ENCODE peak calls at places on chromosome 14, in nine cellular contexts. One of them, this sample, is unnamed.

GRCh38 chr14:100065942-100066574 is 836 bp downstream of the EVL start:
- DNase-seq in astrocyte of the spinal cord: no peak
- DNase-seq in IMR-90: no peak
- DNase-seq in AG10803: no peak
- DNase-seq in retinal pigment epithelial cell: no peak
- DNase-seq in lower lobe of right lung: no peak
- DNase-seq in H1: no peak
- DNase-seq in hepatocyte: no peak
- DNase-seq in fibroblast of lung: no peak
- DNase-seq in this sample: no peak

GRCh38 chr14:56659964-56660551 is 80.5 kb downstream of the TMEM260 start:
- DNase-seq in astrocyte of the spinal cord: peak
- DNase-seq in IMR-90: peak
- DNase-seq in AG10803: peak
- DNase-seq in retinal pigment epithelial cell: peak
- DNase-seq in lower lobe of right lung: no peak
- DNase-seq in H1: no peak
- DNase-seq in hepatocyte: peak
- DNase-seq in fibroblast of lung: peak
- DNase-seq in this sample: no peak

GRCh38 chr14:72839351-72839750 is 54.5 kb downstream of the DPF3 start:
- DNase-seq in astrocyte of the spinal cord: no peak
- DNase-seq in IMR-90: no peak
- DNase-seq in AG10803: no peak
- DNase-seq in retinal pigment epithelial cell: no peak
- DNase-seq in lower lobe of right lung: no peak
- DNase-seq in H1: no peak
- DNase-seq in hepatocyte: no peak
- DNase-seq in fibroblast of lung: no peak
- DNase-seq in this sample: no peak

GRCh38 chr14:50123062-50123461 is 6.7 kb upstream of the VCPKMT start:
- DNase-seq in astrocyte of the spinal cord: no peak
- DNase-seq in IMR-90: no peak
- DNase-seq in AG10803: no peak
- DNase-seq in retinal pigment epithelial cell: no peak
- DNase-seq in lower lobe of right lung: no peak
- DNase-seq in H1: no peak
- DNase-seq in hepatocyte: no peak
- DNase-seq in fibroblast of lung: no peak
- DNase-seq in this sample: no peak

GRCh38 chr14:38171197-38171596 is 36.5 kb upstream of the SSTR1 start:
- DNase-seq in astrocyte of the spinal cord: peak
- DNase-seq in IMR-90: peak
- DNase-seq in AG10803: peak
- DNase-seq in retinal pigment epithelial cell: peak
- DNase-seq in lower lobe of right lung: peak
- DNase-seq in H1: no peak
- DNase-seq in hepatocyte: no peak
- DNase-seq in fibroblast of lung: peak
- DNase-seq in this sample: no peak

GRCh38 chr14:79466938-79467527 is 744.3 kb downstream of the DIO2 start:
- DNase-seq in astrocyte of the spinal cord: no peak
- DNase-seq in IMR-90: no peak
- DNase-seq in AG10803: no peak
- DNase-seq in retinal pigment epithelial cell: no peak
- DNase-seq in lower lobe of right lung: no peak
- DNase-seq in H1: no peak
- DNase-seq in hepatocyte: no peak
- DNase-seq in fibroblast of lung: no peak
- DNase-seq in this sample: no peak

GRCh38 chr14:100342195-100342594 is 19.1 kb downstream of the SLC25A47 start:
- DNase-seq in astrocyte of the spinal cord: no peak
- DNase-seq in IMR-90: no peak
- DNase-seq in AG10803: no peak
- DNase-seq in retinal pigment epithelial cell: no peak
- DNase-seq in lower lobe of right lung: peak
- DNase-seq in H1: no peak
- DNase-seq in hepatocyte: no peak
- DNase-seq in fibroblast of lung: no peak
- DNase-seq in this sample: no peak

GRCh38 chr14:65142429-65142828 is 40.1 kb upstream of the MAX start:
- DNase-seq in astrocyte of the spinal cord: no peak
- DNase-seq in IMR-90: no peak
- DNase-seq in AG10803: no peak
- DNase-seq in retinal pigment epithelial cell: no peak
- DNase-seq in lower lobe of right lung: no peak
- DNase-seq in H1: no peak
- DNase-seq in hepatocyte: no peak
- DNase-seq in fibroblast of lung: no peak
- DNase-seq in this sample: no peak

GRCh38 chr14:21997300-21997699 is 323.7 kb upstream of the OR4E1 start:
- DNase-seq in astrocyte of the spinal cord: no peak
- DNase-seq in IMR-90: peak
- DNase-seq in AG10803: no peak
- DNase-seq in retinal pigment epithelial cell: no peak
- DNase-seq in lower lobe of right lung: no peak
- DNase-seq in H1: no peak
- DNase-seq in hepatocyte: peak
- DNase-seq in fibroblast of lung: no peak
- DNase-seq in this sample: no peak

GRCh38 chr14:65080954-65081747 is 21.2 kb downstream of the MAX start:
- DNase-seq in astrocyte of the spinal cord: no peak
- DNase-seq in IMR-90: peak
- DNase-seq in AG10803: no peak
- DNase-seq in retinal pigment epithelial cell: no peak
- DNase-seq in lower lobe of right lung: no peak
- DNase-seq in H1: no peak
- DNase-seq in hepatocyte: peak
- DNase-seq in fibroblast of lung: no peak
- DNase-seq in this sample: no peak

GRCh38 chr14:50036211-50036610 is 80.2 kb downstream of the VCPKMT start:
- DNase-seq in astrocyte of the spinal cord: no peak
- DNase-seq in IMR-90: no peak
- DNase-seq in AG10803: no peak
- DNase-seq in retinal pigment epithelial cell: no peak
- DNase-seq in lower lobe of right lung: no peak
- DNase-seq in H1: no peak
- DNase-seq in hepatocyte: no peak
- DNase-seq in fibroblast of lung: no peak
- DNase-seq in this sample: no peak

GRCh38 chr14:77098470-77099353 is 654 bp downstream of the CIPC start:
- DNase-seq in astrocyte of the spinal cord: no peak
- DNase-seq in IMR-90: no peak
- DNase-seq in AG10803: no peak
- DNase-seq in retinal pigment epithelial cell: no peak
- DNase-seq in lower lobe of right lung: peak
- DNase-seq in H1: no peak
- DNase-seq in hepatocyte: peak
- DNase-seq in fibroblast of lung: no peak
- DNase-seq in this sample: peak

GRCh38 chr14:100067481-100067880 is 2.3 kb downstream of the EVL start:
- DNase-seq in astrocyte of the spinal cord: no peak
- DNase-seq in IMR-90: no peak
- DNase-seq in AG10803: no peak
- DNase-seq in retinal pigment epithelial cell: no peak
- DNase-seq in lower lobe of right lung: no peak
- DNase-seq in H1: no peak
- DNase-seq in hepatocyte: no peak
- DNase-seq in fibroblast of lung: no peak
- DNase-seq in this sample: no peak

GRCh38 chr14:60757617-60758016 is 23.1 kb downstream of the MNAT1 start:
- DNase-seq in astrocyte of the spinal cord: peak
- DNase-seq in IMR-90: peak
- DNase-seq in AG10803: peak
- DNase-seq in retinal pigment epithelial cell: no peak
- DNase-seq in lower lobe of right lung: no peak
- DNase-seq in H1: no peak
- DNase-seq in hepatocyte: no peak
- DNase-seq in fibroblast of lung: peak
- DNase-seq in this sample: no peak

GRCh38 chr14:91872011-91872476 is 4.7 kb upstream of the TC2N start:
- DNase-seq in astrocyte of the spinal cord: no peak
- DNase-seq in IMR-90: no peak
- DNase-seq in AG10803: no peak
- DNase-seq in retinal pigment epithelial cell: no peak
- DNase-seq in lower lobe of right lung: peak
- DNase-seq in H1: no peak
- DNase-seq in hepatocyte: no peak
- DNase-seq in fibroblast of lung: no peak
- DNase-seq in this sample: no peak

GRCh38 chr14:99735189-99736135 is 51.4 kb downstream of the CYP46A1 start:
- DNase-seq in astrocyte of the spinal cord: no peak
- DNase-seq in IMR-90: no peak
- DNase-seq in AG10803: no peak
- DNase-seq in retinal pigment epithelial cell: no peak
- DNase-seq in lower lobe of right lung: peak
- DNase-seq in H1: no peak
- DNase-seq in hepatocyte: no peak
- DNase-seq in fibroblast of lung: no peak
- DNase-seq in this sample: peak

GRCh38 chr14:68168460-68169109 is 349.0 kb downstream of the RAD51B start:
- DNase-seq in astrocyte of the spinal cord: no peak
- DNase-seq in IMR-90: no peak
- DNase-seq in AG10803: no peak
- DNase-seq in retinal pigment epithelial cell: no peak
- DNase-seq in lower lobe of right lung: no peak
- DNase-seq in H1: no peak
- DNase-seq in hepatocyte: no peak
- DNase-seq in fibroblast of lung: no peak
- DNase-seq in this sample: no peak

GRCh38 chr14:76304536-76305473 is 71.1 kb upstream of the ESRRB start:
- DNase-seq in astrocyte of the spinal cord: no peak
- DNase-seq in IMR-90: no peak
- DNase-seq in AG10803: no peak
- DNase-seq in retinal pigment epithelial cell: no peak
- DNase-seq in lower lobe of right lung: no peak
- DNase-seq in H1: no peak
- DNase-seq in hepatocyte: no peak
- DNase-seq in fibroblast of lung: no peak
- DNase-seq in this sample: no peak

GRCh38 chr14:27056586-27056985 is 458.8 kb upstream of the NOVA1 start:
- DNase-seq in astrocyte of the spinal cord: no peak
- DNase-seq in IMR-90: no peak
- DNase-seq in AG10803: no peak
- DNase-seq in retinal pigment epithelial cell: no peak
- DNase-seq in lower lobe of right lung: no peak
- DNase-seq in H1: no peak
- DNase-seq in hepatocyte: peak
- DNase-seq in fibroblast of lung: no peak
- DNase-seq in this sample: no peak

GRCh38 chr14:75222208-75222701 is 45.8 kb upstream of the TMED10 start:
- DNase-seq in astrocyte of the spinal cord: peak
- DNase-seq in IMR-90: peak
- DNase-seq in AG10803: peak
- DNase-seq in retinal pigment epithelial cell: peak
- DNase-seq in lower lobe of right lung: peak
- DNase-seq in H1: peak
- DNase-seq in hepatocyte: no peak
- DNase-seq in fibroblast of lung: peak
- DNase-seq in this sample: no peak

GRCh38 chr14:102708494-102708893 is 68.8 kb upstream of the TRAF3 start:
- DNase-seq in astrocyte of the spinal cord: no peak
- DNase-seq in IMR-90: no peak
- DNase-seq in AG10803: no peak
- DNase-seq in retinal pigment epithelial cell: no peak
- DNase-seq in lower lobe of right lung: no peak
- DNase-seq in H1: no peak
- DNase-seq in hepatocyte: no peak
- DNase-seq in fibroblast of lung: no peak
- DNase-seq in this sample: no peak

GRCh38 chr14:102711946-102712345 is 65.3 kb upstream of the TRAF3 start:
- DNase-seq in astrocyte of the spinal cord: no peak
- DNase-seq in IMR-90: no peak
- DNase-seq in AG10803: no peak
- DNase-seq in retinal pigment epithelial cell: no peak
- DNase-seq in lower lobe of right lung: no peak
- DNase-seq in H1: no peak
- DNase-seq in hepatocyte: no peak
- DNase-seq in fibroblast of lung: peak
- DNase-seq in this sample: no peak

GRCh38 chr14:102711207-102711606 is 66.0 kb upstream of the TRAF3 start:
- DNase-seq in astrocyte of the spinal cord: no peak
- DNase-seq in IMR-90: no peak
- DNase-seq in AG10803: no peak
- DNase-seq in retinal pigment epithelial cell: no peak
- DNase-seq in lower lobe of right lung: no peak
- DNase-seq in H1: no peak
- DNase-seq in hepatocyte: no peak
- DNase-seq in fibroblast of lung: no peak
- DNase-seq in this sample: no peak
- TF ChIP-seq CTCF in astrocyte of the spinal cord: no peak
- TF ChIP-seq CTCF in IMR-90: no peak
- TF ChIP-seq CTCF in AG10803: no peak
- TF ChIP-seq CTCF in retinal pigment epithelial cell: no peak
- TF ChIP-seq CTCF in lower lobe of right lung: no peak
- TF ChIP-seq CTCF in H1: no peak
- TF ChIP-seq CTCF in hepatocyte: no peak
- TF ChIP-seq CTCF in fibroblast of lung: no peak
- TF ChIP-seq CTCF in this sample: no peak

GRCh38 chr14:74048291-74048690 is 29.1 kb downstream of the BBOF1 start:
- DNase-seq in astrocyte of the spinal cord: peak
- DNase-seq in IMR-90: peak
- DNase-seq in AG10803: no peak
- DNase-seq in retinal pigment epithelial cell: no peak
- DNase-seq in lower lobe of right lung: no peak
- DNase-seq in H1: peak
- DNase-seq in hepatocyte: peak
- DNase-seq in fibroblast of lung: peak
- DNase-seq in this sample: no peak
- TF ChIP-seq CTCF in astrocyte of the spinal cord: peak
- TF ChIP-seq CTCF in IMR-90: peak
- TF ChIP-seq CTCF in AG10803: no peak
- TF ChIP-seq CTCF in retinal pigment epithelial cell: peak
- TF ChIP-seq CTCF in lower lobe of right lung: no peak
- TF ChIP-seq CTCF in H1: peak
- TF ChIP-seq CTCF in hepatocyte: no peak
- TF ChIP-seq CTCF in fibroblast of lung: no peak
- TF ChIP-seq CTCF in this sample: no peak

DNA sequence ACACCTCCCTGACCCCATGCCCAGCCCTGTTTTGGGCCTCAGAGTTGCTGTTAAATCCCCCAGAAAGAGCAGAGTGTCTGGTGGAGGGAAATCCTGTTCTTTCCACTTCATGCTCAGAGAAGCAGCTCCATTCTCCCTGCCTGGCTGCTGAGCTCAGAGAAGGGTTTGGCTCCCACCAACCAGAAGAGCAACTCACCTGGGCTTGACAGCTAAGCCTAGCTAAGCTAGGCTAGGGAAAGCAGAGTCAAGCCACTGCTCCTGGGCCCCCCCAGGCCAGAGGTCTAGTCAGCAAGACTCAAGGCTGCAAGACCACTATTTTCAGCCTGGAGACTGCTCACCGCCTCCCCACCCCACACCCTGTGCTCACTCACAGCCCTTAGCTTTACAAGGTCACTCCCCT is 13.6 kb downstream of the GSC start:
- DNase-seq in astrocyte of the spinal cord: no peak
- DNase-seq in IMR-90: no peak
- DNase-seq in AG10803: no peak
- DNase-seq in retinal pigment epithelial cell: no peak
- DNase-seq in lower lobe of right lung: no peak
- DNase-seq in H1: no peak
- DNase-seq in hepatocyte: no peak
- DNase-seq in fibroblast of lung: no peak
- DNase-seq in this sample: no peak
- TF ChIP-seq CTCF in astrocyte of the spinal cord: no peak
- TF ChIP-seq CTCF in IMR-90: no peak
- TF ChIP-seq CTCF in AG10803: no peak
- TF ChIP-seq CTCF in retinal pigment epithelial cell: no peak
- TF ChIP-seq CTCF in lower lobe of right lung: no peak
- TF ChIP-seq CTCF in H1: no peak
- TF ChIP-seq CTCF in hepatocyte: no peak
- TF ChIP-seq CTCF in fibroblast of lung: no peak
- TF ChIP-seq CTCF in this sample: no peak

GRCh38 chr14:106681161-106681955 is 1155.0 kb downstream of the TMEM121 start:
- DNase-seq in astrocyte of the spinal cord: no peak
- DNase-seq in IMR-90: no peak
- DNase-seq in AG10803: no peak
- DNase-seq in retinal pigment epithelial cell: no peak
- DNase-seq in lower lobe of right lung: no peak
- DNase-seq in H1: no peak
- DNase-seq in hepatocyte: no peak
- DNase-seq in fibroblast of lung: no peak
- DNase-seq in this sample: no peak
- TF ChIP-seq CTCF in astrocyte of the spinal cord: no peak
- TF ChIP-seq CTCF in IMR-90: no peak
- TF ChIP-seq CTCF in AG10803: no peak
- TF ChIP-seq CTCF in retinal pigment epithelial cell: no peak
- TF ChIP-seq CTCF in lower lobe of right lung: no peak
- TF ChIP-seq CTCF in H1: no peak
- TF ChIP-seq CTCF in hepatocyte: no peak
- TF ChIP-seq CTCF in fibroblast of lung: no peak
- TF ChIP-seq CTCF in this sample: no peak

This sample was measured in ovary.